ENCODE peak calls at places on chromosomes 16 and 17, in five cellular contexts. One of them, this sample, is unnamed.

GRCh38 chr17:14448816-14449215 is 147.9 kb downstream of the HS3ST3B1 start:
- DNase-seq in NCI-H1694: no peak
- DNase-seq in left ventricle myocardium superior: no peak
- DNase-seq in HFF-Myc: no peak
- DNase-seq in astrocyte of the hippocampus: no peak
- DNase-seq in this sample: no peak

GRCh38 chr17:28511858-28512461 is 5.8 kb downstream of the FOXN1 start:
- DNase-seq in left ventricle myocardium superior: no peak
- DNase-seq in NCI-H1694: no peak
- DNase-seq in HFF-Myc: no peak
- DNase-seq in astrocyte of the hippocampus: no peak
- DNase-seq in this sample: no peak

GRCh38 chr17:7388856-7389255 is 5.5 kb downstream of the PLSCR3 start:
- DNase-seq in astrocyte of the hippocampus: no peak
- DNase-seq in left ventricle myocardium superior: no peak
- DNase-seq in NCI-H1694: no peak
- DNase-seq in HFF-Myc: no peak
- DNase-seq in this sample: no peak

GRCh38 chr17:62048262-62048661 is 16.8 kb downstream of the MED13 start:
- DNase-seq in left ventricle myocardium superior: no peak
- DNase-seq in HFF-Myc: no peak
- DNase-seq in NCI-H1694: no peak
- DNase-seq in astrocyte of the hippocampus: no peak
- DNase-seq in this sample: no peak

GRCh38 chr17:49963626-49964538 is 5.1 kb upstream of the DLX4 start:
- DNase-seq in NCI-H1694: no peak
- DNase-seq in astrocyte of the hippocampus: peak
- DNase-seq in left ventricle myocardium superior: no peak
- DNase-seq in HFF-Myc: no peak
- DNase-seq in this sample: no peak

GRCh38 chr17:8935194-8935593 is 30.3 kb downstream of the PIK3R5 start:
- DNase-seq in HFF-Myc: no peak
- DNase-seq in astrocyte of the hippocampus: no peak
- DNase-seq in left ventricle myocardium superior: no peak
- DNase-seq in NCI-H1694: no peak
- DNase-seq in this sample: no peak

GRCh38 chr16:55976815-55977214 is 101.6 kb upstream of the CES5A start:
- DNase-seq in HFF-Myc: no peak
- DNase-seq in NCI-H1694: no peak
- DNase-seq in left ventricle myocardium superior: no peak
- DNase-seq in astrocyte of the hippocampus: no peak
- DNase-seq in this sample: no peak

GRCh38 chr16:86946396-86946795 is 368.0 kb downstream of the FOXL1 start:
- DNase-seq in left ventricle myocardium superior: no peak
- DNase-seq in NCI-H1694: no peak
- DNase-seq in astrocyte of the hippocampus: peak
- DNase-seq in HFF-Myc: no peak
- DNase-seq in this sample: no peak

GRCh38 chr17:2950846-2951245 is 112.6 kb downstream of the OR1D5 start:
- DNase-seq in astrocyte of the hippocampus: no peak
- DNase-seq in NCI-H1694: no peak
- DNase-seq in HFF-Myc: no peak
- DNase-seq in left ventricle myocardium superior: no peak
- DNase-seq in this sample: no peak

GRCh38 chr16:2764718-2765117 is 12.3 kb downstream of the SRRM2 start:
- DNase-seq in NCI-H1694: no peak
- DNase-seq in astrocyte of the hippocampus: no peak
- DNase-seq in HFF-Myc: no peak
- DNase-seq in left ventricle myocardium superior: no peak
- DNase-seq in this sample: no peak

GRCh38 chr17:17413821-17414220 is 63.0 kb upstream of the MED9 start:
- DNase-seq in NCI-H1694: no peak
- DNase-seq in astrocyte of the hippocampus: no peak
- DNase-seq in HFF-Myc: no peak
- DNase-seq in left ventricle myocardium superior: no peak
- DNase-seq in this sample: peak

GRCh38 chr17:80036715-80037477 is 454 bp downstream of the CCDC40 start:
- DNase-seq in HFF-Myc: no peak
- DNase-seq in left ventricle myocardium superior: peak
- DNase-seq in NCI-H1694: no peak
- DNase-seq in astrocyte of the hippocampus: no peak
- DNase-seq in this sample: no peak

GRCh38 chr17:39014044-39014794 is 47.0 kb upstream of the FBXO47 start:
- DNase-seq in astrocyte of the hippocampus: peak
- DNase-seq in HFF-Myc: no peak
- DNase-seq in NCI-H1694: no peak
- DNase-seq in left ventricle myocardium superior: no peak
- DNase-seq in this sample: no peak

GRCh38 chr17:27264068-27264812 is 29.7 kb upstream of the WSB1 start:
- DNase-seq in NCI-H1694: no peak
- DNase-seq in astrocyte of the hippocampus: no peak
- DNase-seq in HFF-Myc: no peak
- DNase-seq in left ventricle myocardium superior: no peak
- DNase-seq in this sample: no peak

GRCh38 chr16:49411121-49411970 is 37.7 kb downstream of the C16orf78 start:
- DNase-seq in HFF-Myc: no peak
- DNase-seq in left ventricle myocardium superior: no peak
- DNase-seq in NCI-H1694: no peak
- DNase-seq in astrocyte of the hippocampus: no peak
- DNase-seq in this sample: peak

GRCh38 chr17:50839591-50840310 is 4.4 kb downstream of the WFIKKN2 start:
- DNase-seq in astrocyte of the hippocampus: no peak
- DNase-seq in left ventricle myocardium superior: no peak
- DNase-seq in NCI-H1694: no peak
- DNase-seq in HFF-Myc: no peak
- DNase-seq in this sample: no peak

GRCh38 chr17:77376795-77377751 is 236.3 kb downstream of the SEC14L1 start:
- DNase-seq in HFF-Myc: no peak
- DNase-seq in left ventricle myocardium superior: peak
- DNase-seq in astrocyte of the hippocampus: peak
- DNase-seq in NCI-H1694: peak
- DNase-seq in this sample: peak

GRCh38 chr17:549197-550040 is 165.2 kb downstream of the VPS53 start:
- DNase-seq in left ventricle myocardium superior: no peak
- DNase-seq in astrocyte of the hippocampus: peak
- DNase-seq in NCI-H1694: peak
- DNase-seq in HFF-Myc: peak
- DNase-seq in this sample: no peak

GRCh38 chr17:50348522-50349240 is 2.8 kb downstream of the XYLT2 start:
- DNase-seq in HFF-Myc: no peak
- DNase-seq in astrocyte of the hippocampus: peak
- DNase-seq in left ventricle myocardium superior: no peak
- DNase-seq in NCI-H1694: no peak
- DNase-seq in this sample: peak

GRCh38 chr16:75007443-75007842 is 8.6 kb downstream of the ZNRF1 start:
- DNase-seq in left ventricle myocardium superior: no peak
- DNase-seq in HFF-Myc: no peak
- DNase-seq in NCI-H1694: no peak
- DNase-seq in astrocyte of the hippocampus: no peak
- DNase-seq in this sample: no peak

GRCh38 chr17:60522889-60523626 is 3.0 kb downstream of the APPBP2 start:
- DNase-seq in left ventricle myocardium superior: no peak
- DNase-seq in astrocyte of the hippocampus: no peak
- DNase-seq in NCI-H1694: no peak
- DNase-seq in HFF-Myc: no peak
- DNase-seq in this sample: no peak

GRCh38 chr16:67549240-67549639 is 13.1 kb upstream of the CTCF start:
- DNase-seq in left ventricle myocardium superior: no peak
- DNase-seq in HFF-Myc: no peak
- DNase-seq in astrocyte of the hippocampus: no peak
- DNase-seq in NCI-H1694: no peak
- DNase-seq in this sample: peak

GRCh38 chr16:56824804-56825203 is 40.2 kb upstream of the SLC12A3 start:
- DNase-seq in left ventricle myocardium superior: no peak
- DNase-seq in astrocyte of the hippocampus: no peak
- DNase-seq in HFF-Myc: no peak
- DNase-seq in NCI-H1694: no peak
- DNase-seq in this sample: no peak